ENCODE peak calls at places on chromosomes 1 and 21, in nine cellular contexts. G is upper lobe of right lung, C is astrocyte of the spinal cord, E is heart left ventricle, I is cardiac fibroblast, P is A549, H is Caco-2, U is neural progenitor cell, O is fibroblast of lung. M is an unnamed sample.

GRCh38 chr1:4306559-4307467 is 347.6 kb upstream of the AJAP1 start:
- DNase-seq in G (peak; percentile 28), C (no peak), E (no peak), I (no peak), P (no peak), H (no peak), U (no peak), O (no peak), M (no peak)

GRCh38 chr1:54413295-54413694 is 7.1 kb upstream of the SSBP3 start:
- DNase-seq in G (no peak), C (peak; percentile 30), E (peak; percentile 70), I (peak; percentile 79), P (no peak), H (no peak), U (no peak), O (peak; percentile 35), M (no peak)

GRCh38 chr1:210857724-210858123 is 276.2 kb downstream of the KCNH1 start:
- DNase-seq in G (no peak), C (no peak), E (no peak), I (no peak), P (no peak), H (no peak), U (no peak), O (peak; percentile 27), M (no peak)

GRCh38 chr1:232952514-232953175 is 2.2 kb downstream of the NTPCR start:
- DNase-seq in G (no peak), C (peak; percentile 49), E (no peak), I (peak; percentile 56), P (peak; percentile 80), H (peak; percentile 63), U (peak; percentile 83), O (peak; percentile 50), M (no peak)

GRCh38 chr1:21518774-21519455 is 9.7 kb downstream of the ALPL start:
- DNase-seq in G (no peak), C (no peak), E (no peak), I (no peak), P (no peak), H (no peak), U (peak; percentile 24), O (no peak), M (no peak)

GRCh38 chr21:42495765-42496119 is 282 bp downstream of the RSPH1 start:
- DNase-seq in G (no peak), C (no peak), E (no peak), I (no peak), P (no peak), H (no peak), U (no peak), O (no peak), M (no peak)

GRCh38 chr1:187264995-187265602 is 436.4 kb downstream of the PLA2G4A start:
- DNase-seq in G (no peak), C (peak; percentile 75), E (peak; percentile 6), I (peak; percentile 43), P (peak; percentile 61), H (peak; percentile 30), U (peak; percentile 63), O (peak; percentile 65), M (no peak)

GRCh38 chr1:39409055-39409816 is 82.2 kb upstream of the BMP8A start:
- DNase-seq in G (peak; percentile 66), C (peak; percentile 62), E (peak; percentile 72), I (peak; percentile 70), P (peak; percentile 21), H (peak; percentile 14), U (peak; percentile 67), O (peak; percentile 62), M (no peak)

GRCh38 chr21:44742418-44743153 is 31.2 kb upstream of the TSPEAR start:
- DNase-seq in G (no peak), C (no peak), E (no peak), I (peak; percentile 38), P (peak; percentile 33), H (peak; percentile 40), U (no peak), O (no peak), M (no peak)

GRCh38 chr1:234845097-234845660 is 235.2 kb upstream of the IRF2BP2 start:
- DNase-seq in G (no peak), C (peak; percentile 62), E (no peak), I (no peak), P (no peak), H (no peak), U (no peak), O (peak; percentile 60), M (no peak)

GRCh38 chr1:176998396-176998795 is 166.1 kb downstream of the ASTN1 start:
- DNase-seq in G (no peak), C (no peak), E (no peak), I (peak; percentile 6), P (no peak), H (no peak), U (no peak), O (no peak), M (no peak)

GRCh38 chr1:220810179-220810653 is 23.5 kb downstream of the MTARC1 start:
- DNase-seq in G (peak; percentile 87), C (peak; percentile 64), E (peak; percentile 77), I (peak; percentile 85), P (peak; percentile 77), H (peak; percentile 67), U (peak; percentile 87), O (peak; percentile 63), M (peak; percentile 37)

GRCh38 chr1:218345673-218346390 is 696 bp downstream of the TGFB2 start:
- DNase-seq in G (peak; percentile 82), C (peak; percentile 80), E (peak; percentile 61), I (peak; percentile 81), P (peak; percentile 83), H (peak; percentile 66), U (peak; percentile 80), O (peak; percentile 83), M (no peak)

GRCh38 chr1:165563551-165563950 is 19.8 kb downstream of the LRRC52 start:
- DNase-seq in G (no peak), C (no peak), E (no peak), I (no peak), P (no peak), H (no peak), U (no peak), O (no peak), M (no peak)

GRCh38 chr1:198153804-198154203 is 3.0 kb upstream of the NEK7 start:
- DNase-seq in G (no peak), C (peak; percentile 80), E (no peak), I (no peak), P (no peak), H (no peak), U (no peak), O (peak; percentile 89), M (no peak)

GRCh38 chr1:1281533-1282321 is 1.5 kb downstream of the SCNN1D start:
- DNase-seq in G (peak; percentile 91), C (no peak), E (peak; percentile 81), I (peak; percentile 88), P (no peak), H (no peak), U (no peak), O (peak; percentile 69), M (no peak)

DNA sequence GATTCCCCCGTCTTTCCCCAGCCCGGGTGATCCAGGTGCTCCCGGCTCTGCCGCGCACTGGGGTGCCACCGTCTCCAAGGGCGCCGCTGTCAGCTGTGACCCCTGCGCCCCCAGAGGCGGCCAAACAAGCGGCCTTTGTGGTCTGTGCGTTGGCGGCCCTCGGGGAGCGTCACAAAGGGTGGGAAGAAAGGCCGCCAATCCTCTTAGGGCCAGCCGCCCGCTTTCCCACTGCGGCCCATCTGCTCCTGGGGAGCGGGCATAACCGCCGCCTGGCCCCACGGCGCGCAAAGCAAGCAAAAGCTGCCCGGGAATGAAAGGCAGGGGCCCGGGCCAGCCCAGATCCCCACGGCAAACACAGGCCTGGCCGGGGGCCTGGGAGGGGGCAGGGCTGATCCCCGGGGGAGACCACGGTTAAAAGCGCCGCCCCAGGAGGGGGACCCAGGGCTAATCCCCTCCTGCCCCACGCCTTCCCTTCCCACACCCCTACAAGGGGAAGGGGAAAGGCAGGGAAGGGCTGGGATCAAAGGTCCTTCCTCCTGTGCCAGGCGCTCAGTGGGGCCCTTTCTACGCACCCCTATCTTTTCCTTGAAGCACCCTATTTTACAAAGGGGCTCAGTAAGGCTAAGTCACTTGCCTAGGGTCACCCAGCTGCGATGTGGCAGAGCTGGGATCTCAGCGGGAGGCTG is 24.0 kb downstream of the C1QB start:
- DNase-seq in G (no peak), C (no peak), E (no peak), I (no peak), P (no peak), H (no peak), U (peak; percentile 79), O (peak; percentile 49), M (no peak)
- TF ChIP-seq CTCF in G (no peak), C (no peak), E (no peak), I (no peak), P (no peak), H (no peak), U (no peak), O (no peak), M (no peak)

DNA sequence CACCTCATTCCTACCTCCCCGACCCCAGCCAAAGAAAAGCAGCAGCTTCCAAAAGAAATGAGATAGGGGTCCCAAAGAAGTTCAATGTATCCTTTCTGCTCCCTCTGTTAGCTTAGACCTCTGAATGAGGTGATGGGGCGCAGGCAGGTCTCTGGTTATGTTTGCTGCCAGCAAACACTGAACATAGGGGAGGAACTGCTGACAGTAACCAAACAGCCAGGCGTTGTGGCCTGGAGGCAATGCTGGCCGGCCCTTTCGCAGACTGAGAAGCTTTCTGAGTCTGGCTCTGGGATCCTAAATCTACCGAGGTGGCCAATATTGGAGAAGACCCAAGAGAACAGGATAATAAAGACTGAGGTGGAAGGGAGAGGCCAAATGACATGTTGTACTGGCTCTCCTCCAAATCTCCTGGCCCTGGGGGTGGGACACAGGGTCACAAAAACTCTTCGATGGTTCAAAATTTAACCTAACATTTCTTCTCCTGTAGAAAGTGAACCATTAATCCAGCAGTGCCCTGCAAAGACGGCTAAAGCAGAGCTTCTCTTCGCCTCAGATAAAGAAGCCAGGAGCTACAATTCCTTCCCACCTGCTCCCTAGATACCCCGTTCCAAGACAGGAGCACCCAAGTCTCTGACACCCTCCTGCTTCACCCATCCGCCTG is 19.6 kb downstream of the SSR2 start:
- DNase-seq in G (no peak), C (no peak), E (no peak), I (no peak), P (no peak), H (no peak), U (no peak), O (no peak), M (no peak)
- H3K4me3 ChIP-seq in G (peak overlapping the region; percentile 42), C (no peak overlapping the region), E (no peak overlapping the region), I (no peak overlapping the region), P (no peak overlapping the region), H (no peak overlapping the region), U (no peak overlapping the region), O (no peak overlapping the region), M (no peak overlapping the region)

GRCh38 chr1:17009706-17010105 is 2.0 kb downstream of the ATP13A2 start:
- DNase-seq in G (no peak), C (no peak), E (no peak), I (no peak), P (no peak), H (no peak), U (no peak), O (no peak), M (no peak)
- TF ChIP-seq CTCF in G (no peak), C (no peak), E (no peak), I (no peak), P (no peak), H (no peak), U (no peak), O (no peak), M (no peak)

DNA sequence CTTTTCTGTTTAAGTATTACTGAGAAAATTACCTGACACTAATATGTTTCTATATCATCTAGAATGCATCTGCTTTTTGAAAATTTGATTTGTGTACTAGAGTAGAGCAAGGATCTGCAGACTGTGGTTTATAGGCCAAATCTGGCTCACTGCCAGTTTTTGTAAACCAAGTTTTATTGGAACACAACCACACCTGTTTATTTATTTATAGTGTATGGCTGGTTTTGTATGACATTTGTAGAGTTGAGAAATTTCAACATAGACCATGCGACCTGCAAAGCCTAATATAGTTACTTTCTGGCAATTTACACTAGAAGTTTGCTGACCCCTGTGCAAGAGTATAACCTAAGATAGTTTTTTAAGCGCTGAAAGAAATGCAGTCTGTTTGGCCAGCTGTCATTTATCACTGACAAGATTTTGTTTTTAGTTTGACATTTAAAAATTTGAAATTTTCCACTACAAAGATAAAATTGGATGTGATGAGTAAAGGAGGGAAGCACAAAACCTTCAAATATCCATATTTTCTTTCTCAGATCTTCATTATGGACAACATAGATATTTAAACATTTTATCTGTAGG is 36.1 kb upstream of the CACYBP start:
- DNase-seq in G (no peak), C (no peak), E (no peak), I (no peak), P (no peak), H (no peak), U (no peak), O (no peak), M (no peak)
- H3K4me3 ChIP-seq in G (no peak overlapping the region), C (no peak overlapping the region), E (no peak overlapping the region), I (no peak overlapping the region), P (no peak overlapping the region), H (no peak overlapping the region), U (no peak overlapping the region), O (no peak overlapping the region), M (no peak overlapping the region)

M was measured in kidney epithelial cell.